ENCODE peak calls at places on chromosomes 12 and 14, in ten cellular contexts. J, Q, U, O, H, G, B, V, A and Z are unnamed samples.

GRCh38 chr12:6438345-6438744 is 6.4 kb upstream of the CD27 start:
- DNase-seq in J (no peak), Q (no peak), U (no peak), O (no peak), H (no peak), G (no peak), B (no peak), V (no peak), A (no peak), Z (no peak)

GRCh38 chr12:130715996-130716917 is at the start of gene RIMBP2:
- DNase-seq in J (no peak), Q (peak), U (no peak), O (no peak), H (peak), G (peak), B (no peak), V (no peak), A (no peak), Z (peak)

GRCh38 chr12:3964404-3964803 is 91.2 kb upstream of the PARP11 start:
- DNase-seq in J (no peak), Q (peak), U (peak), O (peak), H (no peak), G (no peak), B (no peak), V (no peak), A (no peak), Z (no peak)

GRCh38 chr14:54699087-54699530 is 132.2 kb downstream of the SAMD4A start:
- DNase-seq in J (no peak), Q (no peak), U (no peak), O (no peak), H (no peak), G (peak), B (no peak), V (no peak), A (no peak), Z (peak)

GRCh38 chr14:55901281-55901680 is 216.9 kb upstream of the PELI2 start:
- DNase-seq in J (no peak), Q (no peak), U (no peak), O (no peak), H (no peak), G (no peak), B (no peak), V (no peak), A (no peak), Z (no peak)

GRCh38 chr12:112932485-112933151 is 5.7 kb upstream of the OAS3 start:
- DNase-seq in J (no peak), Q (no peak), U (no peak), O (no peak), H (no peak), G (no peak), B (no peak), V (no peak), A (no peak), Z (no peak)

GRCh38 chr14:34569750-34570149 is 30.2 kb upstream of the EAPP start:
- DNase-seq in J (no peak), Q (no peak), U (no peak), O (no peak), H (no peak), G (no peak), B (no peak), V (no peak), A (no peak), Z (no peak)

GRCh38 chr14:21987937-21988336 is 314.3 kb upstream of the OR4E1 start:
- DNase-seq in J (peak), Q (peak), U (peak), O (peak), H (no peak), G (no peak), B (no peak), V (no peak), A (no peak), Z (no peak)

GRCh38 chr14:101259748-101260147 is 301.5 kb upstream of the DIO3 start:
- DNase-seq in J (no peak), Q (no peak), U (no peak), O (no peak), H (no peak), G (no peak), B (no peak), V (no peak), A (no peak), Z (no peak)